ENCODE peak calls at places on chromosome 1, in seven cellular contexts. One of them, this sample, is unnamed.

GRCh38 chr1:153288634-153289275 is 24.0 kb downstream of the PGLYRP3 start:
- DNase-seq in testis: no peak
- DNase-seq in A549: peak
- DNase-seq in NCI-H1092 treated with DMSO at 0.1 percent for 48 hours: no peak
- DNase-seq in stimulated activated CD8-positive, alpha-beta memory T cell treated with anti-CD3 and anti-CD28 coated beads, Interleukin-4, amount 100 ng/mL, for 48 hours: peak
- DNase-seq in NCI-H510A treated with DMSO at 0.1 percent for 48 hours: no peak
- DNase-seq in ACHN: peak
- DNase-seq in this sample: peak

GRCh38 chr1:35031103-35031452 is 667 bp downstream of the ZMYM6 start:
- DNase-seq in testis: peak
- DNase-seq in NCI-H1092 treated with DMSO at 0.1 percent for 48 hours: no peak
- DNase-seq in A549: peak
- DNase-seq in NCI-H510A treated with DMSO at 0.1 percent for 48 hours: peak
- DNase-seq in ACHN: peak
- DNase-seq in stimulated activated CD8-positive, alpha-beta memory T cell treated with anti-CD3 and anti-CD28 coated beads, Interleukin-4, amount 100 ng/mL, for 48 hours: peak
- DNase-seq in this sample: peak

GRCh38 chr1:181603735-181604410 is 120.6 kb downstream of the CACNA1E start:
- DNase-seq in stimulated activated CD8-positive, alpha-beta memory T cell treated with anti-CD3 and anti-CD28 coated beads, Interleukin-4, amount 100 ng/mL, for 48 hours: no peak
- DNase-seq in testis: no peak
- DNase-seq in NCI-H510A treated with DMSO at 0.1 percent for 48 hours: no peak
- DNase-seq in NCI-H1092 treated with DMSO at 0.1 percent for 48 hours: no peak
- DNase-seq in A549: no peak
- DNase-seq in ACHN: no peak
- DNase-seq in this sample: no peak

GRCh38 chr1:214504330-214504729 is 47.1 kb downstream of the PTPN14 start:
- DNase-seq in ACHN: no peak
- DNase-seq in stimulated activated CD8-positive, alpha-beta memory T cell treated with anti-CD3 and anti-CD28 coated beads, Interleukin-4, amount 100 ng/mL, for 48 hours: no peak
- DNase-seq in NCI-H1092 treated with DMSO at 0.1 percent for 48 hours: no peak
- DNase-seq in NCI-H510A treated with DMSO at 0.1 percent for 48 hours: no peak
- DNase-seq in testis: no peak
- DNase-seq in A549: no peak
- DNase-seq in this sample: no peak

GRCh38 chr1:225944951-225945350 is 3.9 kb upstream of the LEFTY2 start:
- DNase-seq in NCI-H510A treated with DMSO at 0.1 percent for 48 hours: no peak
- DNase-seq in ACHN: no peak
- DNase-seq in testis: no peak
- DNase-seq in NCI-H1092 treated with DMSO at 0.1 percent for 48 hours: no peak
- DNase-seq in A549: no peak
- DNase-seq in stimulated activated CD8-positive, alpha-beta memory T cell treated with anti-CD3 and anti-CD28 coated beads, Interleukin-4, amount 100 ng/mL, for 48 hours: no peak
- DNase-seq in this sample: no peak

GRCh38 chr1:23081376-23081775 is 62.1 kb downstream of the KDM1A start:
- DNase-seq in ACHN: no peak
- DNase-seq in NCI-H510A treated with DMSO at 0.1 percent for 48 hours: no peak
- DNase-seq in A549: peak
- DNase-seq in testis: no peak
- DNase-seq in NCI-H1092 treated with DMSO at 0.1 percent for 48 hours: no peak
- DNase-seq in stimulated activated CD8-positive, alpha-beta memory T cell treated with anti-CD3 and anti-CD28 coated beads, Interleukin-4, amount 100 ng/mL, for 48 hours: no peak
- DNase-seq in this sample: no peak

GRCh38 chr1:66526991-66527390 is 7.0 kb upstream of the SGIP1 start:
- DNase-seq in ACHN: no peak
- DNase-seq in stimulated activated CD8-positive, alpha-beta memory T cell treated with anti-CD3 and anti-CD28 coated beads, Interleukin-4, amount 100 ng/mL, for 48 hours: no peak
- DNase-seq in NCI-H510A treated with DMSO at 0.1 percent for 48 hours: no peak
- DNase-seq in NCI-H1092 treated with DMSO at 0.1 percent for 48 hours: no peak
- DNase-seq in testis: no peak
- DNase-seq in A549: no peak
- DNase-seq in this sample: no peak

GRCh38 chr1:230271396-230272035 is 154.6 kb downstream of the PGBD5 start:
- DNase-seq in NCI-H510A treated with DMSO at 0.1 percent for 48 hours: no peak
- DNase-seq in NCI-H1092 treated with DMSO at 0.1 percent for 48 hours: no peak
- DNase-seq in ACHN: no peak
- DNase-seq in stimulated activated CD8-positive, alpha-beta memory T cell treated with anti-CD3 and anti-CD28 coated beads, Interleukin-4, amount 100 ng/mL, for 48 hours: no peak
- DNase-seq in A549: no peak
- DNase-seq in testis: no peak
- DNase-seq in this sample: no peak

GRCh38 chr1:227317541-227318002 is 720 bp downstream of the CDC42BPA start:
- DNase-seq in A549: peak
- DNase-seq in NCI-H510A treated with DMSO at 0.1 percent for 48 hours: peak
- DNase-seq in stimulated activated CD8-positive, alpha-beta memory T cell treated with anti-CD3 and anti-CD28 coated beads, Interleukin-4, amount 100 ng/mL, for 48 hours: peak
- DNase-seq in ACHN: peak
- DNase-seq in NCI-H1092 treated with DMSO at 0.1 percent for 48 hours: peak
- DNase-seq in testis: peak
- DNase-seq in this sample: peak

GRCh38 chr1:207282049-207282448 is 39.4 kb upstream of the CD55 start:
- DNase-seq in NCI-H510A treated with DMSO at 0.1 percent for 48 hours: no peak
- DNase-seq in A549: no peak
- DNase-seq in ACHN: no peak
- DNase-seq in stimulated activated CD8-positive, alpha-beta memory T cell treated with anti-CD3 and anti-CD28 coated beads, Interleukin-4, amount 100 ng/mL, for 48 hours: no peak
- DNase-seq in NCI-H1092 treated with DMSO at 0.1 percent for 48 hours: no peak
- DNase-seq in testis: no peak
- DNase-seq in this sample: no peak

GRCh38 chr1:46522969-46523320 is 28.5 kb downstream of the KNCN start:
- DNase-seq in stimulated activated CD8-positive, alpha-beta memory T cell treated with anti-CD3 and anti-CD28 coated beads, Interleukin-4, amount 100 ng/mL, for 48 hours: no peak
- DNase-seq in A549: no peak
- DNase-seq in NCI-H1092 treated with DMSO at 0.1 percent for 48 hours: no peak
- DNase-seq in ACHN: no peak
- DNase-seq in testis: no peak
- DNase-seq in NCI-H510A treated with DMSO at 0.1 percent for 48 hours: no peak
- DNase-seq in this sample: no peak

GRCh38 chr1:171245458-171246064 is 2.7 kb upstream of the FMO1 start:
- DNase-seq in NCI-H510A treated with DMSO at 0.1 percent for 48 hours: peak
- DNase-seq in NCI-H1092 treated with DMSO at 0.1 percent for 48 hours: peak
- DNase-seq in ACHN: peak
- DNase-seq in A549: peak
- DNase-seq in stimulated activated CD8-positive, alpha-beta memory T cell treated with anti-CD3 and anti-CD28 coated beads, Interleukin-4, amount 100 ng/mL, for 48 hours: no peak
- DNase-seq in testis: peak
- DNase-seq in this sample: no peak

GRCh38 chr1:17286646-17287045 is 21.4 kb upstream of the PADI4 start:
- DNase-seq in A549: no peak
- DNase-seq in testis: no peak
- DNase-seq in NCI-H510A treated with DMSO at 0.1 percent for 48 hours: no peak
- DNase-seq in NCI-H1092 treated with DMSO at 0.1 percent for 48 hours: no peak
- DNase-seq in stimulated activated CD8-positive, alpha-beta memory T cell treated with anti-CD3 and anti-CD28 coated beads, Interleukin-4, amount 100 ng/mL, for 48 hours: no peak
- DNase-seq in ACHN: no peak
- DNase-seq in this sample: no peak

GRCh38 chr1:91335607-91336006 is 69.0 kb downstream of the HFM1 start:
- DNase-seq in stimulated activated CD8-positive, alpha-beta memory T cell treated with anti-CD3 and anti-CD28 coated beads, Interleukin-4, amount 100 ng/mL, for 48 hours: no peak
- DNase-seq in NCI-H510A treated with DMSO at 0.1 percent for 48 hours: no peak
- DNase-seq in ACHN: no peak
- DNase-seq in A549: no peak
- DNase-seq in testis: no peak
- DNase-seq in NCI-H1092 treated with DMSO at 0.1 percent for 48 hours: no peak
- DNase-seq in this sample: no peak

GRCh38 chr1:26190373-26190987 is at the start of gene CATSPER4:
- DNase-seq in NCI-H1092 treated with DMSO at 0.1 percent for 48 hours: peak
- DNase-seq in testis: peak
- DNase-seq in ACHN: no peak
- DNase-seq in stimulated activated CD8-positive, alpha-beta memory T cell treated with anti-CD3 and anti-CD28 coated beads, Interleukin-4, amount 100 ng/mL, for 48 hours: no peak
- DNase-seq in A549: peak
- DNase-seq in NCI-H510A treated with DMSO at 0.1 percent for 48 hours: no peak
- DNase-seq in this sample: no peak

GRCh38 chr1:97919568-97920261 is 1.1 kb downstream of the DPYD start:
- DNase-seq in testis: no peak
- DNase-seq in A549: no peak
- DNase-seq in NCI-H1092 treated with DMSO at 0.1 percent for 48 hours: no peak
- DNase-seq in NCI-H510A treated with DMSO at 0.1 percent for 48 hours: no peak
- DNase-seq in stimulated activated CD8-positive, alpha-beta memory T cell treated with anti-CD3 and anti-CD28 coated beads, Interleukin-4, amount 100 ng/mL, for 48 hours: no peak
- DNase-seq in ACHN: peak
- DNase-seq in this sample: no peak

GRCh38 chr1:51442198-51442597 is 76.9 kb downstream of the EPS15 start:
- DNase-seq in ACHN: no peak
- DNase-seq in NCI-H1092 treated with DMSO at 0.1 percent for 48 hours: no peak
- DNase-seq in testis: no peak
- DNase-seq in A549: no peak
- DNase-seq in stimulated activated CD8-positive, alpha-beta memory T cell treated with anti-CD3 and anti-CD28 coated beads, Interleukin-4, amount 100 ng/mL, for 48 hours: no peak
- DNase-seq in NCI-H510A treated with DMSO at 0.1 percent for 48 hours: no peak
- DNase-seq in this sample: no peak

GRCh38 chr1:230274254-230274653 is 151.9 kb downstream of the PGBD5 start:
- DNase-seq in ACHN: no peak
- DNase-seq in testis: no peak
- DNase-seq in stimulated activated CD8-positive, alpha-beta memory T cell treated with anti-CD3 and anti-CD28 coated beads, Interleukin-4, amount 100 ng/mL, for 48 hours: peak
- DNase-seq in NCI-H510A treated with DMSO at 0.1 percent for 48 hours: no peak
- DNase-seq in A549: no peak
- DNase-seq in NCI-H1092 treated with DMSO at 0.1 percent for 48 hours: no peak
- DNase-seq in this sample: no peak

GRCh38 chr1:160308451-160309182 is 23.7 kb upstream of the PEX19 start:
- DNase-seq in A549: no peak
- DNase-seq in ACHN: no peak
- DNase-seq in stimulated activated CD8-positive, alpha-beta memory T cell treated with anti-CD3 and anti-CD28 coated beads, Interleukin-4, amount 100 ng/mL, for 48 hours: no peak
- DNase-seq in NCI-H510A treated with DMSO at 0.1 percent for 48 hours: no peak
- DNase-seq in NCI-H1092 treated with DMSO at 0.1 percent for 48 hours: no peak
- DNase-seq in testis: no peak
- DNase-seq in this sample: no peak

GRCh38 chr1:71706030-71706671 is 576.2 kb downstream of the NEGR1 start:
- DNase-seq in stimulated activated CD8-positive, alpha-beta memory T cell treated with anti-CD3 and anti-CD28 coated beads, Interleukin-4, amount 100 ng/mL, for 48 hours: no peak
- DNase-seq in NCI-H510A treated with DMSO at 0.1 percent for 48 hours: no peak
- DNase-seq in NCI-H1092 treated with DMSO at 0.1 percent for 48 hours: no peak
- DNase-seq in ACHN: no peak
- DNase-seq in A549: no peak
- DNase-seq in testis: no peak
- DNase-seq in this sample: no peak

GRCh38 chr1:161216945-161217712 is 2.0 kb downstream of the FCER1G start:
- DNase-seq in ACHN: peak
- DNase-seq in NCI-H510A treated with DMSO at 0.1 percent for 48 hours: no peak
- DNase-seq in stimulated activated CD8-positive, alpha-beta memory T cell treated with anti-CD3 and anti-CD28 coated beads, Interleukin-4, amount 100 ng/mL, for 48 hours: no peak
- DNase-seq in testis: no peak
- DNase-seq in NCI-H1092 treated with DMSO at 0.1 percent for 48 hours: no peak
- DNase-seq in A549: no peak
- DNase-seq in this sample: no peak

GRCh38 chr1:33561576-33561975 is 89.1 kb downstream of the ZSCAN20 start:
- DNase-seq in NCI-H510A treated with DMSO at 0.1 percent for 48 hours: no peak
- DNase-seq in testis: no peak
- DNase-seq in NCI-H1092 treated with DMSO at 0.1 percent for 48 hours: no peak
- DNase-seq in A549: no peak
- DNase-seq in stimulated activated CD8-positive, alpha-beta memory T cell treated with anti-CD3 and anti-CD28 coated beads, Interleukin-4, amount 100 ng/mL, for 48 hours: no peak
- DNase-seq in ACHN: no peak
- DNase-seq in this sample: no peak

GRCh38 chr1:185398022-185398421 is 81.0 kb upstream of the IVNS1ABP start:
- DNase-seq in ACHN: no peak
- DNase-seq in A549: no peak
- DNase-seq in stimulated activated CD8-positive, alpha-beta memory T cell treated with anti-CD3 and anti-CD28 coated beads, Interleukin-4, amount 100 ng/mL, for 48 hours: no peak
- DNase-seq in NCI-H510A treated with DMSO at 0.1 percent for 48 hours: no peak
- DNase-seq in testis: no peak
- DNase-seq in NCI-H1092 treated with DMSO at 0.1 percent for 48 hours: no peak
- DNase-seq in this sample: no peak

GRCh38 chr1:235342471-235342870 is 14.1 kb downstream of the GGPS1 start:
- DNase-seq in stimulated activated CD8-positive, alpha-beta memory T cell treated with anti-CD3 and anti-CD28 coated beads, Interleukin-4, amount 100 ng/mL, for 48 hours: no peak
- DNase-seq in A549: no peak
- DNase-seq in NCI-H1092 treated with DMSO at 0.1 percent for 48 hours: no peak
- DNase-seq in ACHN: no peak
- DNase-seq in NCI-H510A treated with DMSO at 0.1 percent for 48 hours: no peak
- DNase-seq in testis: no peak
- DNase-seq in this sample: no peak

GRCh38 chr1:160841079-160841478 is 21.6 kb downstream of the CD244 start:
- DNase-seq in testis: no peak
- DNase-seq in A549: no peak
- DNase-seq in stimulated activated CD8-positive, alpha-beta memory T cell treated with anti-CD3 and anti-CD28 coated beads, Interleukin-4, amount 100 ng/mL, for 48 hours: no peak
- DNase-seq in ACHN: no peak
- DNase-seq in NCI-H1092 treated with DMSO at 0.1 percent for 48 hours: no peak
- DNase-seq in NCI-H510A treated with DMSO at 0.1 percent for 48 hours: no peak
- DNase-seq in this sample: no peak

GRCh38 chr1:115282825-115283224 is 55.2 kb downstream of the NGF start:
- DNase-seq in stimulated activated CD8-positive, alpha-beta memory T cell treated with anti-CD3 and anti-CD28 coated beads, Interleukin-4, amount 100 ng/mL, for 48 hours: no peak
- DNase-seq in A549: no peak
- DNase-seq in ACHN: no peak
- DNase-seq in NCI-H510A treated with DMSO at 0.1 percent for 48 hours: no peak
- DNase-seq in NCI-H1092 treated with DMSO at 0.1 percent for 48 hours: no peak
- DNase-seq in testis: peak
- DNase-seq in this sample: no peak

GRCh38 chr1:108896160-108897150 is 19.7 kb downstream of the GPSM2 start:
- DNase-seq in testis: no peak
- DNase-seq in stimulated activated CD8-positive, alpha-beta memory T cell treated with anti-CD3 and anti-CD28 coated beads, Interleukin-4, amount 100 ng/mL, for 48 hours: no peak
- DNase-seq in NCI-H1092 treated with DMSO at 0.1 percent for 48 hours: no peak
- DNase-seq in A549: no peak
- DNase-seq in NCI-H510A treated with DMSO at 0.1 percent for 48 hours: no peak
- DNase-seq in ACHN: no peak
- DNase-seq in this sample: no peak

GRCh38 chr1:86704972-86705632 is 726 bp downstream of the SH3GLB1 start:
- DNase-seq in NCI-H510A treated with DMSO at 0.1 percent for 48 hours: peak
- DNase-seq in testis: peak
- DNase-seq in NCI-H1092 treated with DMSO at 0.1 percent for 48 hours: peak
- DNase-seq in ACHN: peak
- DNase-seq in A549: peak
- DNase-seq in stimulated activated CD8-positive, alpha-beta memory T cell treated with anti-CD3 and anti-CD28 coated beads, Interleukin-4, amount 100 ng/mL, for 48 hours: peak
- DNase-seq in this sample: peak

GRCh38 chr1:243549108-243549507 is 293.3 kb downstream of the SDCCAG8 start:
- DNase-seq in ACHN: peak
- DNase-seq in stimulated activated CD8-positive, alpha-beta memory T cell treated with anti-CD3 and anti-CD28 coated beads, Interleukin-4, amount 100 ng/mL, for 48 hours: no peak
- DNase-seq in A549: no peak
- DNase-seq in NCI-H510A treated with DMSO at 0.1 percent for 48 hours: no peak
- DNase-seq in NCI-H1092 treated with DMSO at 0.1 percent for 48 hours: no peak
- DNase-seq in testis: no peak
- DNase-seq in this sample: no peak

GRCh38 chr1:18748435-18748834 is 111.0 kb downstream of the TAS1R2 start:
- DNase-seq in NCI-H1092 treated with DMSO at 0.1 percent for 48 hours: no peak
- DNase-seq in ACHN: no peak
- DNase-seq in A549: no peak
- DNase-seq in NCI-H510A treated with DMSO at 0.1 percent for 48 hours: no peak
- DNase-seq in testis: peak
- DNase-seq in stimulated activated CD8-positive, alpha-beta memory T cell treated with anti-CD3 and anti-CD28 coated beads, Interleukin-4, amount 100 ng/mL, for 48 hours: no peak
- DNase-seq in this sample: no peak

GRCh38 chr1:175188936-175189335 is 3.6 kb downstream of the KIAA0040 start:
- DNase-seq in NCI-H1092 treated with DMSO at 0.1 percent for 48 hours: no peak
- DNase-seq in stimulated activated CD8-positive, alpha-beta memory T cell treated with anti-CD3 and anti-CD28 coated beads, Interleukin-4, amount 100 ng/mL, for 48 hours: peak
- DNase-seq in NCI-H510A treated with DMSO at 0.1 percent for 48 hours: no peak
- DNase-seq in testis: no peak
- DNase-seq in ACHN: no peak
- DNase-seq in A549: no peak
- DNase-seq in this sample: no peak

GRCh38 chr1:234272656-234273312 is 100.5 kb upstream of the COA6 start:
- DNase-seq in stimulated activated CD8-positive, alpha-beta memory T cell treated with anti-CD3 and anti-CD28 coated beads, Interleukin-4, amount 100 ng/mL, for 48 hours: no peak
- DNase-seq in ACHN: no peak
- DNase-seq in NCI-H510A treated with DMSO at 0.1 percent for 48 hours: peak
- DNase-seq in NCI-H1092 treated with DMSO at 0.1 percent for 48 hours: peak
- DNase-seq in A549: no peak
- DNase-seq in testis: no peak
- DNase-seq in this sample: peak

GRCh38 chr1:39902121-39902807 is 547 bp upstream of the MYCL start:
- DNase-seq in ACHN: peak
- DNase-seq in NCI-H510A treated with DMSO at 0.1 percent for 48 hours: peak
- DNase-seq in NCI-H1092 treated with DMSO at 0.1 percent for 48 hours: peak
- DNase-seq in stimulated activated CD8-positive, alpha-beta memory T cell treated with anti-CD3 and anti-CD28 coated beads, Interleukin-4, amount 100 ng/mL, for 48 hours: peak
- DNase-seq in testis: peak
- DNase-seq in A549: peak
- DNase-seq in this sample: peak

GRCh38 chr1:14140800-14141526 is 441.0 kb downstream of the PRDM2 start:
- DNase-seq in testis: peak
- DNase-seq in NCI-H1092 treated with DMSO at 0.1 percent for 48 hours: peak
- DNase-seq in stimulated activated CD8-positive, alpha-beta memory T cell treated with anti-CD3 and anti-CD28 coated beads, Interleukin-4, amount 100 ng/mL, for 48 hours: no peak
- DNase-seq in A549: no peak
- DNase-seq in ACHN: peak
- DNase-seq in NCI-H510A treated with DMSO at 0.1 percent for 48 hours: no peak
- DNase-seq in this sample: no peak

GRCh38 chr1:173573596-173573995 is 29.3 kb downstream of the SLC9C2 start:
- DNase-seq in NCI-H1092 treated with DMSO at 0.1 percent for 48 hours: no peak
- DNase-seq in A549: peak
- DNase-seq in testis: no peak
- DNase-seq in ACHN: no peak
- DNase-seq in NCI-H510A treated with DMSO at 0.1 percent for 48 hours: no peak
- DNase-seq in stimulated activated CD8-positive, alpha-beta memory T cell treated with anti-CD3 and anti-CD28 coated beads, Interleukin-4, amount 100 ng/mL, for 48 hours: no peak
- DNase-seq in this sample: no peak

GRCh38 chr1:167373398-167373797 is 144.9 kb downstream of the CD247 start:
- DNase-seq in NCI-H510A treated with DMSO at 0.1 percent for 48 hours: no peak
- DNase-seq in NCI-H1092 treated with DMSO at 0.1 percent for 48 hours: no peak
- DNase-seq in A549: no peak
- DNase-seq in testis: no peak
- DNase-seq in stimulated activated CD8-positive, alpha-beta memory T cell treated with anti-CD3 and anti-CD28 coated beads, Interleukin-4, amount 100 ng/mL, for 48 hours: no peak
- DNase-seq in ACHN: no peak
- DNase-seq in this sample: no peak